ENCODE peak calls at places on chromosomes 7 and 10, in ten cellular contexts. O is gastrocnemius medialis; I is naive thymus-derived CD4-positive, alpha-beta T cell; W is H7; D is ovary; R is heart left ventricle; B is WERI-Rb-1; U is right cardiac atrium; K is astrocyte of the spinal cord; X is AG10803. E is an unnamed sample.

GRCh38 chr7:111784971-111785575 is 222.8 kb upstream of the IMMP2L start:
- DNase-seq in O (no peak), I (no peak), W (no peak), D (no peak), R (no peak), B (no peak), U (no peak), K (no peak), X (no peak), E (no peak)

GRCh38 chr10:118753331-118753730 is 1.4 kb downstream of the CACUL1 start:
- DNase-seq in O (no peak), I (no peak), W (no peak), D (no peak), R (no peak), B (no peak), U (no peak), K (peak; percentile 28), X (peak; percentile 34), E (peak; percentile 23)

GRCh38 chr10:125156739-125157472 is 3.5 kb downstream of the CTBP2 start:
- DNase-seq in O (no peak), I (no peak), W (no peak), D (no peak), R (no peak), B (no peak), U (no peak), K (no peak), X (no peak), E (no peak)

GRCh38 chr7:80918909-80919721 is at the start of gene SEMA3C:
- DNase-seq in O (peak; percentile 90), I (peak; percentile 48), W (peak; percentile 92), D (peak; percentile 92), R (peak; percentile 92), B (peak; percentile 84), U (peak; percentile 92), K (peak; percentile 98), X (peak; percentile 97), E (peak; percentile 97)

GRCh38 chr7:70239930-70240329 is 641.7 kb downstream of the AUTS2 start:
- DNase-seq in O (no peak), I (no peak), W (no peak), D (no peak), R (no peak), B (peak; percentile 56), U (no peak), K (no peak), X (no peak), E (no peak)

GRCh38 chr10:89706011-89706410 is 4.6 kb downstream of the KIF20B start:
- DNase-seq in O (no peak), I (no peak), W (no peak), D (no peak), R (no peak), B (no peak), U (no peak), K (peak; percentile 53), X (peak; percentile 30), E (peak; percentile 9)

GRCh38 chr7:107708956-107709355 is 35.0 kb upstream of the CBLL1 start:
- DNase-seq in O (no peak), I (no peak), W (no peak), D (no peak), R (no peak), B (no peak), U (no peak), K (no peak), X (no peak), E (no peak)

GRCh38 chr7:101677421-101678137 is 48.5 kb upstream of the MYL10 start:
- DNase-seq in O (no peak), I (no peak), W (peak; percentile 76), D (no peak), R (no peak), B (no peak), U (no peak), K (peak; percentile 17), X (peak; percentile 34), E (no peak)

GRCh38 chr7:11436773-11437524 is 395.0 kb downstream of the THSD7A start:
- DNase-seq in O (no peak), I (no peak), W (no peak), D (no peak), R (no peak), B (no peak), U (no peak), K (no peak), X (no peak), E (no peak)

DNA sequence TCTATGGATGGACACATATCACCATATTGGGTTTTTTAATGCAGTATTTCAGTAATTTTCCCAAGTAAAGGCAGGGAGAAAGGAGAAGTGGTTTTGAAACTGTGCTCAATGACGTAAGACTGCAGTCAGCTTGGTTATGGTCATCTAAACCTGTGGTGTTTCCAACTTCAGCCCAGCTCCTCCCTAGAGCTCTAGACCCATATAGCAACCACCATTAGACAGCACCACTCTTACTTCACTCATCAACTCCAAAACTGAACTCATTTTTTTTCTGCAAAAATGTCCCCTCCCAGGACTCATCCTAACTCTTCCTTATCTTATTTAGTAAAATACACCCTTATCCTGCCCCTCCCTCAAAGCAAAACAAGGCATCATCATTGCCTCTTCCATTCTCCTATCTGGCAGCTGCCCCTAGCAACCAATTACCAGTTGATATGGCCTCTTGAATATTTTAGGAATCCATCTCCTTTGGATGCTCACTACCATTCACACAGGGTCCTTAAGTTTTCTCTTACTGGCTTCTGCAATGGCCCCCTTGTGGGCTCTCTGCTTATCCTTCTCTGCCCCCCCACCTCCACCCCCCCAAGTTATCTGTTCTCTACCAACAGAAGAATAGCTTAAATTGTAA is 1.5 kb upstream of the RALA start:
- DNase-seq in O (no peak), I (no peak), W (peak; percentile 19), D (no peak), R (no peak), B (no peak), U (no peak), K (no peak), X (peak; percentile 49), E (peak; percentile 56)
- H3K4me3 ChIP-seq in O (no peak overlapping the region), I (no peak overlapping the region), W (no peak overlapping the region), D (no peak overlapping the region), R (no peak overlapping the region), B (no peak overlapping the region), U (no peak overlapping the region), K (no peak overlapping the region), X (peak overlapping the region; percentile 80), E (no peak overlapping the region)

GRCh38 chr7:1434165-1434718 is 25.0 kb downstream of the MICALL2 start:
- DNase-seq in O (no peak), I (no peak), W (no peak), D (no peak), R (no peak), B (no peak), U (no peak), K (no peak), X (no peak), E (no peak)
- H3K4me3 ChIP-seq in O (no peak overlapping the region), I (no peak overlapping the region), W (no peak overlapping the region), D (no peak overlapping the region), R (no peak overlapping the region), B (no peak overlapping the region), U (no peak overlapping the region), K (no peak overlapping the region), X (no peak overlapping the region), E (no peak overlapping the region)

GRCh38 chr10:116690356-116691078 is 51.8 kb downstream of the HSPA12A start:
- DNase-seq in O (no peak), I (no peak), W (peak; percentile 77), D (peak; percentile 76), R (peak; percentile 54), B (peak; percentile 26), U (no peak), K (peak; percentile 22), X (no peak), E (no peak)
- H3K4me3 ChIP-seq in O (no peak overlapping the region), I (no peak overlapping the region), W (no peak overlapping the region), D (no peak overlapping the region), R (no peak overlapping the region), B (no peak overlapping the region), U (no peak overlapping the region), K (no peak overlapping the region), X (no peak overlapping the region), E (no peak overlapping the region)

GRCh38 chr7:4790516-4790991 is 15.1 kb downstream of the AP5Z1 start:
- DNase-seq in O (no peak), I (no peak), W (no peak), D (no peak), R (no peak), B (no peak), U (no peak), K (no peak), X (no peak), E (no peak)

GRCh38 chr7:4791101-4791737 is 15.8 kb downstream of the AP5Z1 start:
- DNase-seq in O (no peak), I (no peak), W (no peak), D (no peak), R (no peak), B (no peak), U (no peak), K (no peak), X (no peak), E (no peak)

GRCh38 chr7:4794591-4795350 is 19.3 kb downstream of the AP5Z1 start:
- DNase-seq in O (no peak), I (no peak), W (no peak), D (no peak), R (no peak), B (no peak), U (no peak), K (peak; percentile 45), X (peak; percentile 5), E (no peak)

GRCh38 chr7:4791738-4792536 is 16.5 kb downstream of the AP5Z1 start:
- DNase-seq in O (peak; percentile 75), I (peak; percentile 79), W (peak; percentile 95), D (peak; percentile 94), R (peak; percentile 83), B (peak; percentile 68), U (peak; percentile 73), K (peak; percentile 56), X (peak; percentile 43), E (peak; percentile 80)

DNA sequence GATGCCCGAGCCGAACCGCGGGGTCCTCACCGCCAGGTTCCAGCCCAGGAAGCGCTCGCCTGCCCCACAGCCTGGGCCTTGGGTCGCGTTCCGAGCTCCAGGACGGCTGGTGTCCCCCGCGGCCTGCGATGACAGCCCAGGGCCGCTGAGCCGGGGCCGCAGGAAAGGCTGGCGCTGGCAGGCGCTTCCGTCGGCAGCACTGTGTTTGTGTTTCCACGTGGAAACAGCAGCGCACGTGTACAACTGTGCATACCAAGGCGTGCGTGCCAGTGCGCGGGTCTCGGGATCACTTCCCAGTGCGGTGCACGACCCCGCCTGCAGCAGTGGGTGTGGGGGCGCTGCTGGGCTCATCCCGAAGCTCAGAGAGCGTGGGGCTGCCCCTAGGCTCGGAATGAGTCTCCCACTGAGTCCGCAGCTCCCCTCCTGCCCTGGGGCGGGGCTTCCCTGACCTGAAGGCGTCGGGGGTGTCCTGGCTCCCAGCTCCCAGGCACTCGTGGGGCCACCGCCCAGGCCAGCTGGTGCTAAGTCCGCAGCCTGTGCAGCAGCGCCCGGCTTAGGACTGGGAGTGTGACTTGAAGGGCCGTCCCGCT is 17.2 kb downstream of the AP5Z1 start:
- DNase-seq in O (no peak), I (no peak), W (peak; percentile 66), D (peak; percentile 69), R (no peak), B (no peak), U (no peak), K (peak; percentile 15), X (peak; percentile 22), E (peak; percentile 19)
- H3K4me3 ChIP-seq in O (peak overlapping the region; percentile 57), I (peak overlapping the region; percentile 37), W (peak overlapping the region; percentile 63), D (peak overlapping the region; percentile 34), R (peak overlapping the region; percentile 51), B (no peak overlapping the region), U (peak overlapping the region; percentile 8), K (peak overlapping the region; percentile 26), X (peak overlapping the region; percentile 9), E (no peak overlapping the region)

GRCh38 chr10:132248455-132249231 is 59.1 kb downstream of the STK32C start:
- DNase-seq in O (peak; percentile 43), I (peak; percentile 38), W (peak; percentile 99), D (no peak), R (no peak), B (peak; percentile 76), U (no peak), K (no peak), X (peak; percentile 20), E (no peak)
- H3K4me3 ChIP-seq in O (peak overlapping the region; percentile 39), I (peak overlapping the region; percentile 33), W (peak overlapping the region; percentile 29), D (no peak overlapping the region), R (peak overlapping the region; percentile 28), B (peak overlapping the region; percentile 29), U (no peak overlapping the region), K (no peak overlapping the region), X (peak overlapping the region; percentile 55), E (peak overlapping the region; percentile 34)

GRCh38 chr10:62637249-62638061 is 167.1 kb upstream of the ADO start:
- DNase-seq in O (no peak), I (peak; percentile 32), W (no peak), D (no peak), R (no peak), B (no peak), U (no peak), K (no peak), X (peak; percentile 29), E (no peak)
- H3K4me3 ChIP-seq in O (no peak overlapping the region), I (peak overlapping the region; percentile 67), W (no peak overlapping the region), D (no peak overlapping the region), R (peak overlapping the region; percentile 37), B (no peak overlapping the region), U (peak overlapping the region; percentile 41), K (no peak overlapping the region), X (peak overlapping the region; percentile 4), E (no peak overlapping the region)

E was measured in foreskin fibroblast.